ENCODE peak calls at places on chromosomes 4 and X, in five cellular contexts. One of them, this sample, is unnamed.
A peak's percentile ranks its signal among the peaks of the same experiment; 100 is the strongest.

GRCh38 chr4:151530783-151531182 is 121.8 kb downstream of the FHIP1A start:
- DNase-seq in K562: no peak
- DNase-seq in GM12878: no peak
- DNase-seq in HepG2: no peak
- DNase-seq in HCT116: no peak
- DNase-seq in this sample: no peak

GRCh38 chr4:146959692-146960091 is 14.0 kb upstream of the TTC29 start:
- DNase-seq in GM12878: no peak
- DNase-seq in K562: no peak
- DNase-seq in HepG2: no peak
- DNase-seq in HCT116: no peak
- DNase-seq in this sample: no peak

GRCh38 chr4:13455411-13455810 is 28.7 kb downstream of the RAB28 start:
- DNase-seq in HepG2: no peak
- DNase-seq in HCT116: no peak
- DNase-seq in K562: no peak
- DNase-seq in GM12878: no peak
- DNase-seq in this sample: no peak

GRCh38 chr4:120132935-120133334 is 66.3 kb upstream of the MAD2L1 start:
- DNase-seq in GM12878: no peak
- DNase-seq in HCT116: no peak
- DNase-seq in K562: no peak
- DNase-seq in HepG2: no peak
- DNase-seq in this sample: no peak

GRCh38 chrX:37745354-37745753 is 34.5 kb upstream of the CYBB start:
- DNase-seq in HCT116: peak; percentile 18
- DNase-seq in GM12878: peak; percentile 53
- DNase-seq in HepG2: peak; percentile 35
- DNase-seq in K562: peak; percentile 66
- DNase-seq in this sample: no peak

GRCh38 chr4:20428410-20429160 is 176.9 kb downstream of the SLIT2 start:
- DNase-seq in HCT116: no peak
- DNase-seq in K562: no peak
- DNase-seq in HepG2: no peak
- DNase-seq in GM12878: no peak
- DNase-seq in this sample: no peak

GRCh38 chrX:41559662-41560061 is 112.5 kb downstream of the NYX start:
- DNase-seq in HepG2: no peak
- DNase-seq in HCT116: no peak
- DNase-seq in GM12878: no peak
- DNase-seq in K562: peak; percentile 16
- DNase-seq in this sample: no peak

GRCh38 chr4:109465065-109465464 is 31.4 kb downstream of the SEC24B start:
- DNase-seq in K562: no peak
- DNase-seq in GM12878: no peak
- DNase-seq in HepG2: no peak
- DNase-seq in HCT116: no peak
- DNase-seq in this sample: no peak

GRCh38 chrX:1581132-1581531 is 10.3 kb upstream of the AKAP17A start:
- DNase-seq in GM12878: no peak
- DNase-seq in HepG2: peak; percentile 52
- DNase-seq in HCT116: no peak
- DNase-seq in K562: peak; percentile 72
- DNase-seq in this sample: peak; percentile 33

GRCh38 chr4:112526061-112526460 is 10.1 kb upstream of the NEUROG2 start:
- DNase-seq in HCT116: no peak
- DNase-seq in K562: no peak
- DNase-seq in GM12878: no peak
- DNase-seq in HepG2: no peak
- DNase-seq in this sample: no peak

GRCh38 chr4:152577708-152578421 is 42.0 kb upstream of the FBXW7 start:
- DNase-seq in GM12878: no peak
- DNase-seq in HCT116: no peak
- DNase-seq in K562: no peak
- DNase-seq in HepG2: no peak
- DNase-seq in this sample: no peak

GRCh38 chrX:54482839-54483593 is 13.0 kb downstream of the FGD1 start:
- DNase-seq in HCT116: no peak
- DNase-seq in HepG2: no peak
- DNase-seq in GM12878: no peak
- DNase-seq in K562: no peak
- DNase-seq in this sample: peak; percentile 57

GRCh38 chr4:25258980-25259578 is 25.2 kb downstream of the PI4K2B start:
- DNase-seq in GM12878: no peak
- DNase-seq in HepG2: no peak
- DNase-seq in HCT116: no peak
- DNase-seq in K562: no peak
- DNase-seq in this sample: no peak

GRCh38 chr4:113169368-113169767 is 119.9 kb downstream of the ANK2 start:
- DNase-seq in HCT116: no peak
- DNase-seq in HepG2: peak; percentile 36
- DNase-seq in GM12878: no peak
- DNase-seq in K562: no peak
- DNase-seq in this sample: no peak

GRCh38 chr4:68378226-68378625 is 28.3 kb upstream of the YTHDC1 start:
- DNase-seq in HepG2: no peak
- DNase-seq in K562: no peak
- DNase-seq in HCT116: no peak
- DNase-seq in GM12878: no peak
- DNase-seq in this sample: no peak

GRCh38 chrX:22073928-22074327 is 41.8 kb downstream of the PHEX start:
- DNase-seq in K562: no peak
- DNase-seq in HepG2: no peak
- DNase-seq in GM12878: no peak
- DNase-seq in HCT116: no peak
- DNase-seq in this sample: no peak

GRCh38 chrX:33434256-33435092 is 223.1 kb upstream of the DMD start:
- DNase-seq in HepG2: peak; percentile 9
- DNase-seq in GM12878: no peak
- DNase-seq in K562: peak; percentile 15
- DNase-seq in HCT116: no peak
- DNase-seq in this sample: peak; percentile 31

GRCh38 chr4:122873752-122874151 is 47.1 kb downstream of the FGF2 start:
- DNase-seq in HCT116: no peak
- DNase-seq in K562: no peak
- DNase-seq in HepG2: no peak
- DNase-seq in GM12878: no peak
- DNase-seq in this sample: no peak

GRCh38 chr4:127988638-127989037 is 23.4 kb downstream of the ABHD18 start:
- DNase-seq in HepG2: no peak
- DNase-seq in GM12878: no peak
- DNase-seq in HCT116: no peak
- DNase-seq in K562: no peak
- DNase-seq in this sample: no peak

GRCh38 chr4:16641971-16642370 is 256.5 kb downstream of the LDB2 start:
- DNase-seq in GM12878: no peak
- DNase-seq in HCT116: no peak
- DNase-seq in K562: no peak
- DNase-seq in HepG2: no peak
- DNase-seq in this sample: no peak

GRCh38 chr4:8912506-8912905 is 40.9 kb upstream of the HMX1 start:
- DNase-seq in HepG2: no peak
- DNase-seq in HCT116: no peak
- DNase-seq in K562: no peak
- DNase-seq in GM12878: no peak
- DNase-seq in this sample: no peak

GRCh38 chr4:183588169-183588675 is 70.8 kb downstream of the RWDD4 start:
- DNase-seq in GM12878: no peak
- DNase-seq in K562: no peak
- DNase-seq in HCT116: no peak
- DNase-seq in HepG2: no peak
- DNase-seq in this sample: no peak

GRCh38 chr4:25351777-25352421 is 25.2 kb upstream of the ANAPC4 start:
- DNase-seq in HepG2: no peak
- DNase-seq in HCT116: no peak
- DNase-seq in K562: no peak
- DNase-seq in GM12878: no peak
- DNase-seq in this sample: peak; percentile 23

GRCh38 chrX:13088155-13088485 is 43.7 kb upstream of the FAM9C start:
- DNase-seq in HepG2: no peak
- DNase-seq in K562: no peak
- DNase-seq in HCT116: no peak
- DNase-seq in GM12878: no peak
- DNase-seq in this sample: no peak

GRCh38 chr4:78190595-78190994 is 133.5 kb downstream of the FRAS1 start:
- DNase-seq in HCT116: no peak
- DNase-seq in HepG2: no peak
- DNase-seq in GM12878: no peak
- DNase-seq in K562: no peak
- DNase-seq in this sample: no peak

GRCh38 chr4:21032246-21032645 is 332.0 kb downstream of the PACRGL start:
- DNase-seq in GM12878: no peak
- DNase-seq in HCT116: no peak
- DNase-seq in K562: no peak
- DNase-seq in HepG2: no peak
- DNase-seq in this sample: no peak

GRCh38 chr4:37648084-37648817 is 37.9 kb downstream of the RELL1 start:
- DNase-seq in GM12878: no peak
- DNase-seq in K562: no peak
- DNase-seq in HepG2: peak; percentile 92
- DNase-seq in HCT116: peak; percentile 77
- DNase-seq in this sample: no peak

GRCh38 chrX:23737413-23737812 is 5.7 kb downstream of the ACOT9 start:
- DNase-seq in HCT116: no peak
- DNase-seq in K562: no peak
- DNase-seq in GM12878: no peak
- DNase-seq in HepG2: no peak
- DNase-seq in this sample: no peak

GRCh38 chr4:177220376-177220775 is 89.3 kb upstream of the NEIL3 start:
- DNase-seq in GM12878: no peak
- DNase-seq in HepG2: no peak
- DNase-seq in K562: no peak
- DNase-seq in HCT116: no peak
- DNase-seq in this sample: no peak

GRCh38 chr4:94491322-94491721 is 39.6 kb downstream of the PDLIM5 start:
- DNase-seq in HCT116: no peak
- DNase-seq in HepG2: no peak
- DNase-seq in GM12878: no peak
- DNase-seq in K562: no peak
- DNase-seq in this sample: no peak

GRCh38 chrX:39813631-39814246 is 284.0 kb downstream of the BCOR start:
- DNase-seq in HepG2: no peak
- DNase-seq in GM12878: no peak
- DNase-seq in HCT116: no peak
- DNase-seq in K562: no peak
- DNase-seq in this sample: no peak

GRCh38 chrX:135454816-135455215 is 33.1 kb downstream of the SMIM10L2A start:
- DNase-seq in GM12878: no peak
- DNase-seq in HepG2: no peak
- DNase-seq in K562: no peak
- DNase-seq in HCT116: no peak
- DNase-seq in this sample: no peak

GRCh38 chr4:154018659-154019058 is 229.8 kb upstream of the SFRP2 start:
- DNase-seq in HepG2: no peak
- DNase-seq in HCT116: no peak
- DNase-seq in K562: no peak
- DNase-seq in GM12878: no peak
- DNase-seq in this sample: peak; percentile 39

GRCh38 chr4:189921058-189921457 is 19.6 kb upstream of the FRG1 start:
- DNase-seq in HCT116: no peak
- DNase-seq in GM12878: no peak
- DNase-seq in HepG2: no peak
- DNase-seq in K562: no peak
- DNase-seq in this sample: no peak
- TF ChIP-seq SP1 in HCT116: no peak
- TF ChIP-seq SP1 in GM12878: no peak
- TF ChIP-seq SP1 in HepG2: no peak
- TF ChIP-seq SP1 in K562: no peak
- TF ChIP-seq SP1 in this sample: no peak

GRCh38 chr4:168614316-168615057 is 117.6 kb downstream of the PALLD start:
- DNase-seq in K562: no peak
- DNase-seq in HCT116: no peak
- DNase-seq in GM12878: no peak
- DNase-seq in HepG2: no peak
- DNase-seq in this sample: no peak
- TF ChIP-seq EZH2 in K562: no peak
- TF ChIP-seq EZH2 in HCT116: no peak
- TF ChIP-seq EZH2 in GM12878: no peak
- TF ChIP-seq EZH2 in HepG2: no peak
- TF ChIP-seq EZH2 in this sample: no peak

GRCh38 chr4:3872834-3873313 is 106.7 kb downstream of the ADRA2C start:
- DNase-seq in K562: no peak
- DNase-seq in GM12878: no peak
- DNase-seq in HCT116: no peak
- DNase-seq in HepG2: no peak
- DNase-seq in this sample: no peak
- TF ChIP-seq RAD21 in K562: no peak
- TF ChIP-seq RAD21 in GM12878: no peak
- TF ChIP-seq RAD21 in HCT116: no peak
- TF ChIP-seq RAD21 in HepG2: no peak
- TF ChIP-seq RAD21 in this sample: no peak

DNA sequence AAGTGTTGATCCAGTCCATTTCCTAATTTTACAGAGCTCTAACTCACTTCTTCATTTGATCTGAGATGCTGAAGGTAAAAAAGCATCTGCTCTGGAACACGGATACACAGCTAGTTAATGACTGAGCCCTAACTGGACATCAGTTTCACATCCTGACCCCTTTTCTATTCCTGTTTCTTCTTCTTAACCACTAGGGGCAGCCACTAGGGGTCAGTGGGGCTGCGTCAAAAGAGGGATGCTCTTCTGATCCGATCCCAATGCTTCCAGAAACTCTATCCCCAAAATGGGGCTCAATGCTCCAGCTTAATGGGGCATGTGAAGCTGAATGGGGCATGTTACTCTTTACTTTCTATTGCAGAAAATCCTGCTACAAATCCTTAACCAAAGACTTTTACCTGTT is 33.4 kb upstream of the PHKA2 start:
- DNase-seq in HCT116: no peak
- DNase-seq in GM12878: no peak
- DNase-seq in HepG2: peak; percentile 13
- DNase-seq in K562: peak; percentile 45
- DNase-seq in this sample: no peak
- TF ChIP-seq SP1 in HCT116: no peak
- TF ChIP-seq SP1 in GM12878: no peak
- TF ChIP-seq SP1 in HepG2: no peak
- TF ChIP-seq SP1 in K562: no peak
- TF ChIP-seq SP1 in this sample: no peak

DNA sequence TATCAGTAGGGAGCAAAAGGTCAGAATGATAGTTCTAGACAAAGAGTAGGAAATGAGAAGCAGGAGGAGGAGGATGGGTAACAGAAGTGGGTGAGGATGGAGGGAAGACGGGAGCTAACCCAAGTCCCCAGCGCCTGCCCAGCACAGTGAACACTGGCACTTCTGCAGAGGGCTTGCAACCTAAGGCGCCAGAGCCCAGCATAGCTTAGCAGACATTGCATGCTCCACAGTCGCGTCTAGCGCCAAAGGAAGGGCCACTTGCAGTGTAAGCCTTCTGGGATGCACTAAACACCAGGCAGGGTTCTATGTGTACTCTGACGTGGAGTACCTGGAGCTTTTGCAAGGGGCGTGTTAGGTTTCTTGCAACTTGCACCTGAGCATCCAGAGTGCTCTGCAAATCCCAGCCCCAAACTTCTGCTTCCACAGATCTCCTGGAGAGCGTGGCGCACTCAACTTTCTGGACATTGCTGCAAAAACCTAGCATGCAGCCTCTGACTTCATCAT is 46.4 kb upstream of the NKAP start:
- DNase-seq in HCT116: no peak
- DNase-seq in K562: no peak
- DNase-seq in HepG2: no peak
- DNase-seq in GM12878: no peak
- DNase-seq in this sample: peak; percentile 44
- TF ChIP-seq EZH2 in HCT116: no peak
- TF ChIP-seq EZH2 in K562: no peak
- TF ChIP-seq EZH2 in HepG2: no peak
- TF ChIP-seq EZH2 in GM12878: no peak
- TF ChIP-seq EZH2 in this sample: no peak